ENCODE peak calls at places on chromosomes 6 and 20, in nine cellular contexts. X is activated CD4-positive, alpha-beta memory T cell treated with anti-CD3 and anti-CD28 coated beads for 36 hours; W is uterus; N is CD8-positive, alpha-beta T cell; S is MCF 10A; H is HTR-8/SVneo; O is nephron progenitor cell; K is cardiac septum; I is Panc1. V is an unnamed sample.

GRCh38 chr6:15675537-15676170 is 12.8 kb upstream of the DTNBP1 start:
- DNase-seq in N (no peak), W (no peak), H (no peak), X (no peak), I (no peak), S (no peak), O (no peak), K (no peak), V (no peak)

GRCh38 chr6:30615219-30615957 is 1.7 kb downstream of the PPP1R10 start:
- DNase-seq in I (no peak), H (no peak), W (peak), K (no peak), X (peak), S (peak), N (peak), O (peak), V (peak)

GRCh38 chr6:28105286-28105685 is 19.1 kb upstream of the ZSCAN16 start:
- DNase-seq in W (no peak), K (no peak), H (peak), S (peak), I (no peak), X (no peak), O (no peak), N (no peak), V (peak)

GRCh38 chr20:45892049-45892816 is 1.1 kb downstream of the CTSA start:
- DNase-seq in W (no peak), S (peak), N (no peak), K (no peak), O (no peak), I (no peak), X (no peak), H (peak), V (no peak)

GRCh38 chr20:20482453-20482852 is 114.5 kb downstream of the INSM1 start:
- DNase-seq in O (no peak), X (no peak), K (no peak), N (no peak), S (no peak), W (no peak), I (no peak), H (no peak), V (no peak)

GRCh38 chr6:36662827-36663256 is 15.7 kb upstream of the CDKN1A start:
- DNase-seq in O (no peak), S (peak), N (peak), W (no peak), K (no peak), I (no peak), H (no peak), X (no peak), V (peak)

GRCh38 chr20:5465281-5465680 is 148.5 kb upstream of the PROKR2 start:
- DNase-seq in I (no peak), H (no peak), S (no peak), O (no peak), X (no peak), W (no peak), N (no peak), K (no peak), V (no peak)

GRCh38 chr20:40154514-40154913 is 534.5 kb downstream of the MAFB start:
- DNase-seq in W (no peak), H (no peak), I (no peak), S (no peak), X (no peak), K (no peak), O (no peak), N (no peak), V (no peak)

GRCh38 chr6:113556775-113557174 is 300.4 kb upstream of the MARCKS start:
- DNase-seq in K (no peak), W (no peak), I (no peak), H (no peak), O (no peak), N (no peak), S (no peak), X (no peak), V (no peak)

GRCh38 chr6:150915868-150916267 is 50.4 kb downstream of the MTHFD1L start:
- DNase-seq in O (no peak), X (no peak), S (peak), H (no peak), K (no peak), I (no peak), W (no peak), N (no peak), V (no peak)

GRCh38 chr20:5729348-5729747 is 20.9 kb upstream of the SHLD1 start:
- DNase-seq in I (no peak), K (no peak), H (no peak), O (no peak), W (no peak), S (peak), X (no peak), N (no peak), V (no peak)

V was measured in LoVo.